ENCODE peak calls at places on chromosomes 2 and 18, in eight cellular contexts. One of them, this sample, is unnamed. For H3K9me2 and H3K27me3, the result is how much of the 10 kb centered on the place peaks cover.

GRCh38 chr2:36807223-36807886 is 110.8 kb downstream of the VIT start:
- DNase-seq in PC-3: no peak
- DNase-seq in PC-9: no peak
- DNase-seq in hepatocyte: no peak
- DNase-seq in HCT116: no peak
- DNase-seq in GM23248: no peak
- DNase-seq in GM23338: no peak
- DNase-seq in MM.1S: no peak
- DNase-seq in this sample: no peak

GRCh38 chr2:9697904-9698303 is 67.1 kb upstream of the YWHAQ start:
- DNase-seq in PC-3: no peak
- DNase-seq in PC-9: no peak
- DNase-seq in hepatocyte: no peak
- DNase-seq in HCT116: no peak
- DNase-seq in GM23248: no peak
- DNase-seq in GM23338: no peak
- DNase-seq in MM.1S: no peak
- DNase-seq in this sample: no peak

GRCh38 chr2:206915136-206915535 is 24.2 kb upstream of the CPO start:
- DNase-seq in PC-3: peak
- DNase-seq in PC-9: peak
- DNase-seq in hepatocyte: peak
- DNase-seq in HCT116: peak
- DNase-seq in GM23248: peak
- DNase-seq in GM23338: no peak
- DNase-seq in MM.1S: no peak
- DNase-seq in this sample: no peak

GRCh38 chr2:64996914-64997313 is 7.7 kb downstream of the SLC1A4 start:
- DNase-seq in PC-3: no peak
- DNase-seq in PC-9: no peak
- DNase-seq in hepatocyte: no peak
- DNase-seq in HCT116: no peak
- DNase-seq in GM23248: peak
- DNase-seq in GM23338: peak
- DNase-seq in MM.1S: no peak
- DNase-seq in this sample: no peak

GRCh38 chr18:58046087-58046793 is 2.2 kb downstream of the NEDD4L start:
- DNase-seq in PC-3: peak
- DNase-seq in PC-9: peak
- DNase-seq in hepatocyte: peak
- DNase-seq in HCT116: no peak
- DNase-seq in GM23248: no peak
- DNase-seq in GM23338: peak
- DNase-seq in MM.1S: no peak
- DNase-seq in this sample: no peak

GRCh38 chr2:229268626-229269025 is 2.5 kb downstream of the PID1 start:
- DNase-seq in PC-3: peak
- DNase-seq in PC-9: no peak
- DNase-seq in hepatocyte: no peak
- DNase-seq in HCT116: no peak
- DNase-seq in GM23248: peak
- DNase-seq in GM23338: no peak
- DNase-seq in MM.1S: no peak
- DNase-seq in this sample: no peak

GRCh38 chr18:22504665-22505064 is 87.0 kb upstream of the CTAGE1 start:
- DNase-seq in PC-3: peak
- DNase-seq in PC-9: peak
- DNase-seq in hepatocyte: no peak
- DNase-seq in HCT116: no peak
- DNase-seq in GM23248: peak
- DNase-seq in GM23338: no peak
- DNase-seq in MM.1S: no peak
- DNase-seq in this sample: no peak

GRCh38 chr2:113977660-113978523 is 88.0 kb downstream of the ACTR3 start:
- DNase-seq in PC-3: peak
- DNase-seq in PC-9: peak
- DNase-seq in hepatocyte: peak
- DNase-seq in HCT116: peak
- DNase-seq in GM23248: peak
- DNase-seq in GM23338: peak
- DNase-seq in MM.1S: no peak
- DNase-seq in this sample: no peak

GRCh38 chr2:105797298-105797819 is 52.6 kb downstream of the NCK2 start:
- DNase-seq in PC-3: no peak
- DNase-seq in PC-9: no peak
- DNase-seq in hepatocyte: no peak
- DNase-seq in HCT116: no peak
- DNase-seq in GM23248: peak
- DNase-seq in GM23338: no peak
- DNase-seq in MM.1S: peak
- DNase-seq in this sample: no peak

GRCh38 chr18:60656563-60656962 is 284.0 kb upstream of the MC4R start:
- DNase-seq in PC-3: no peak
- DNase-seq in PC-9: no peak
- DNase-seq in hepatocyte: no peak
- DNase-seq in HCT116: no peak
- DNase-seq in GM23248: no peak
- DNase-seq in GM23338: no peak
- DNase-seq in MM.1S: no peak
- DNase-seq in this sample: no peak

GRCh38 chr2:167990062-167990461 is 257.3 kb downstream of the STK39 start:
- DNase-seq in PC-3: no peak
- DNase-seq in PC-9: no peak
- DNase-seq in hepatocyte: no peak
- DNase-seq in HCT116: no peak
- DNase-seq in GM23248: no peak
- DNase-seq in GM23338: no peak
- DNase-seq in MM.1S: no peak
- DNase-seq in this sample: no peak

GRCh38 chr18:77405096-77405495 is 155.4 kb downstream of the GALR1 start:
- DNase-seq in PC-3: no peak
- DNase-seq in PC-9: no peak
- DNase-seq in hepatocyte: no peak
- DNase-seq in HCT116: no peak
- DNase-seq in GM23248: no peak
- DNase-seq in GM23338: no peak
- DNase-seq in MM.1S: no peak
- DNase-seq in this sample: no peak

GRCh38 chr2:229296016-229296415 is 24.9 kb upstream of the PID1 start:
- DNase-seq in PC-3: no peak
- DNase-seq in PC-9: no peak
- DNase-seq in hepatocyte: no peak
- DNase-seq in HCT116: no peak
- DNase-seq in GM23248: peak
- DNase-seq in GM23338: no peak
- DNase-seq in MM.1S: no peak
- DNase-seq in this sample: no peak

GRCh38 chr2:236568922-236569592 is 568 bp upstream of the ACKR3 start:
- DNase-seq in PC-3: no peak
- DNase-seq in PC-9: no peak
- DNase-seq in hepatocyte: no peak
- DNase-seq in HCT116: no peak
- DNase-seq in GM23248: no peak
- DNase-seq in GM23338: no peak
- DNase-seq in MM.1S: no peak
- DNase-seq in this sample: no peak
- H3K4me2 ChIP-seq in PC-3: peak
- H3K4me2 ChIP-seq in PC-9: peak
- H3K4me2 ChIP-seq in hepatocyte: peak
- H3K4me2 ChIP-seq in HCT116: no peak
- H3K4me2 ChIP-seq in GM23248: peak
- H3K4me2 ChIP-seq in GM23338: peak
- H3K4me2 ChIP-seq in MM.1S: peak
- H3K4me2 ChIP-seq in this sample: no peak

GRCh38 chr2:17625446-17625845 is 85.0 kb downstream of the VSNL1 start:
- DNase-seq in PC-3: no peak
- DNase-seq in PC-9: no peak
- DNase-seq in hepatocyte: no peak
- DNase-seq in HCT116: no peak
- DNase-seq in GM23248: no peak
- DNase-seq in GM23338: no peak
- DNase-seq in MM.1S: no peak
- DNase-seq in this sample: no peak

GRCh38 chr2:17620841-17621240 is 80.3 kb downstream of the VSNL1 start:
- DNase-seq in PC-3: peak
- DNase-seq in PC-9: no peak
- DNase-seq in hepatocyte: no peak
- DNase-seq in HCT116: no peak
- DNase-seq in GM23248: peak
- DNase-seq in GM23338: no peak
- DNase-seq in MM.1S: no peak
- DNase-seq in this sample: no peak

GRCh38 chr2:17617955-17618354 is 77.5 kb downstream of the VSNL1 start:
- DNase-seq in PC-3: no peak
- DNase-seq in PC-9: no peak
- DNase-seq in hepatocyte: no peak
- DNase-seq in HCT116: no peak
- DNase-seq in GM23248: no peak
- DNase-seq in GM23338: no peak
- DNase-seq in MM.1S: no peak
- DNase-seq in this sample: no peak

GRCh38 chr2:17620280-17620679 is 79.8 kb downstream of the VSNL1 start:
- DNase-seq in PC-3: no peak
- DNase-seq in PC-9: no peak
- DNase-seq in hepatocyte: no peak
- DNase-seq in HCT116: no peak
- DNase-seq in GM23248: peak
- DNase-seq in GM23338: peak
- DNase-seq in MM.1S: no peak
- DNase-seq in this sample: no peak

DNA sequence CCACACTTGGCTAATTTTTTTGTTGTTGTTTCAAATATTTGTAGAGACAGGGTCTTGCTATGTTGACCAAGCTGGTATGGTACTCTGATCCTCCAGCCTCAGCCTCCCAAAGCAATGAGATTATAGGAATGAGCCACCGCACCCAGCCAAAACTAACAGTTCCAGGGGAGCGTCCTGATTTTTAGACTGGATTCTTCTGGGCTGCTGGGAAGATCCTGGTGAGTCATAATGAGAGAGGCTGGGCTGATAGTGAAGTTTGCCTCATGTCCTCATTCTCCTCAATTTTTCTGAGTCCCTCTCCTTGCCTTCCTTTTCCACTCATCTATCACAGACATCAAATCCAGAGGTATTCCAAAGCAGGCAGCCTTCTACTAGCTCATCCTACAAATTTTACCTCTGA is 81.3 kb downstream of the VSNL1 start:
- DNase-seq in PC-3: peak
- DNase-seq in PC-9: no peak
- DNase-seq in hepatocyte: no peak
- DNase-seq in HCT116: no peak
- DNase-seq in GM23248: peak
- DNase-seq in GM23338: no peak
- DNase-seq in MM.1S: no peak
- DNase-seq in this sample: no peak
- H3K9me2 ChIP-seq in PC-3: under half
- H3K9me2 ChIP-seq in PC-9: under half
- H3K9me2 ChIP-seq in hepatocyte: under half
- H3K9me2 ChIP-seq in HCT116: under half
- H3K9me2 ChIP-seq in GM23248: under half
- H3K9me2 ChIP-seq in GM23338: under half
- H3K9me2 ChIP-seq in MM.1S: under half
- H3K9me2 ChIP-seq in this sample: under half

DNA sequence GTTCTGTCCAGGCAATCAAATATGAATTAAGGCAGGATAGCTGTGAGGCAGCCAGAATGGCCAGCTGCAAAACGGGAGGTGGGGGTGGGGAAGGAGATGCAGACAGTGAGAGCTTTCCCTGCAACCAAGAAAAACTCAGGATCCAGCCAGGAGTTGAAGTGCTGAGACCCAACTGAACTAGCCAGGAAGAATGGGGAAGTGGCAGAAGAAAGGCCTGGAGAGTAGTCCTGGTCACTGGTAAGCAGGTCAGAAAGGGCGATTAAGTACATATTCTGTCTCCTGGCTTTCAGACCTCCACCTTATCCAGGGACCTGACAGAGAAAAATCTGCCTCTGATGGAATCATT is 12.8 kb upstream of the HOXD1 start:
- DNase-seq in PC-3: no peak
- DNase-seq in PC-9: no peak
- DNase-seq in hepatocyte: no peak
- DNase-seq in HCT116: no peak
- DNase-seq in GM23248: no peak
- DNase-seq in GM23338: peak
- DNase-seq in MM.1S: no peak
- DNase-seq in this sample: no peak
- H3K27me3 ChIP-seq in PC-3: under half
- H3K27me3 ChIP-seq in PC-9: half or more
- H3K27me3 ChIP-seq in hepatocyte: half or more
- H3K27me3 ChIP-seq in HCT116: under half
- H3K27me3 ChIP-seq in GM23248: under half
- H3K27me3 ChIP-seq in GM23338: half or more
- H3K27me3 ChIP-seq in MM.1S: under half
- H3K27me3 ChIP-seq in this sample: under half

GRCh38 chr18:48831802-48832201 is 119.0 kb downstream of the SMAD7 start:
- DNase-seq in PC-3: no peak
- DNase-seq in PC-9: no peak
- DNase-seq in hepatocyte: no peak
- DNase-seq in HCT116: no peak
- DNase-seq in GM23248: no peak
- DNase-seq in GM23338: no peak
- DNase-seq in MM.1S: no peak
- DNase-seq in this sample: no peak

GRCh38 chr18:48834421-48835011 is 116.2 kb downstream of the SMAD7 start:
- DNase-seq in PC-3: peak
- DNase-seq in PC-9: peak
- DNase-seq in hepatocyte: no peak
- DNase-seq in HCT116: peak
- DNase-seq in GM23248: peak
- DNase-seq in GM23338: no peak
- DNase-seq in MM.1S: peak
- DNase-seq in this sample: peak

GRCh38 chr18:48831113-48831759 is 119.5 kb downstream of the SMAD7 start:
- DNase-seq in PC-3: no peak
- DNase-seq in PC-9: no peak
- DNase-seq in hepatocyte: no peak
- DNase-seq in HCT116: no peak
- DNase-seq in GM23248: no peak
- DNase-seq in GM23338: no peak
- DNase-seq in MM.1S: no peak
- DNase-seq in this sample: no peak

GRCh38 chr18:48833701-48834394 is 116.9 kb downstream of the SMAD7 start:
- DNase-seq in PC-3: peak
- DNase-seq in PC-9: peak
- DNase-seq in hepatocyte: no peak
- DNase-seq in HCT116: no peak
- DNase-seq in GM23248: no peak
- DNase-seq in GM23338: no peak
- DNase-seq in MM.1S: peak
- DNase-seq in this sample: peak

GRCh38 chr18:48832961-48833700 is 117.6 kb downstream of the SMAD7 start:
- DNase-seq in PC-3: peak
- DNase-seq in PC-9: peak
- DNase-seq in hepatocyte: peak
- DNase-seq in HCT116: peak
- DNase-seq in GM23248: peak
- DNase-seq in GM23338: no peak
- DNase-seq in MM.1S: no peak
- DNase-seq in this sample: no peak
- H3K4me2 ChIP-seq in PC-3: peak
- H3K4me2 ChIP-seq in PC-9: peak
- H3K4me2 ChIP-seq in hepatocyte: no peak
- H3K4me2 ChIP-seq in HCT116: peak
- H3K4me2 ChIP-seq in GM23248: peak
- H3K4me2 ChIP-seq in GM23338: no peak
- H3K4me2 ChIP-seq in MM.1S: peak
- H3K4me2 ChIP-seq in this sample: peak

This sample was measured in Karpas-422.